ENCODE peak calls at places on chromosomes 3 and 15, in four cellular contexts. Z is AG08396, A is AG04450, E is NCI-H2171 treated with DMSO at 0.1 percent for 48 hours. V is an unnamed sample.

GRCh38 chr3:122081543-122081942 is 26.4 kb downstream of the CD86 start:
- DNase-seq in E (no peak), A (no peak), Z (no peak), V (peak)

GRCh38 chr3:123034120-123034519 is 6.6 kb upstream of the SEMA5B start:
- DNase-seq in Z (no peak), A (no peak), E (no peak), V (no peak)

GRCh38 chr3:150077581-150078247 is 107.0 kb upstream of the PFN2 start:
- DNase-seq in A (no peak), Z (no peak), E (no peak), V (no peak)

GRCh38 chr3:108088697-108089096 is 2.1 kb downstream of the CD47 start:
- DNase-seq in Z (peak), A (no peak), E (no peak), V (peak)

GRCh38 chr3:29331830-29332637 is 51.2 kb downstream of the RBMS3 start:
- DNase-seq in A (no peak), E (no peak), Z (no peak), V (peak)

GRCh38 chr3:58994746-58995330 is 55.0 kb downstream of the CFAP20DC start:
- DNase-seq in A (peak), E (peak), Z (peak), V (peak)

GRCh38 chr3:59317386-59317785 is 267.6 kb upstream of the CFAP20DC start:
- DNase-seq in E (no peak), A (no peak), Z (no peak), V (no peak)

GRCh38 chr15:38564557-38565286 is at the start of gene RASGRP1:
- DNase-seq in Z (peak), A (no peak), E (peak), V (peak)

GRCh38 chr15:35958021-35958420 is 412.1 kb upstream of the DPH6 start:
- DNase-seq in Z (no peak), E (peak), A (no peak), V (no peak)

GRCh38 chr15:31360843-31361763 is 34.5 kb downstream of the KLF13 start:
- DNase-seq in Z (no peak), A (no peak), E (peak), V (peak)

GRCh38 chr15:63405683-63406456 is 24.2 kb upstream of the CA12 start:
- DNase-seq in Z (no peak), A (no peak), E (peak), V (no peak)

GRCh38 chr3:65664927-65665326 is 373.8 kb downstream of the MAGI1 start:
- DNase-seq in Z (no peak), A (no peak), E (no peak), V (no peak)

GRCh38 chr3:153291052-153291689 is 129.1 kb downstream of the RAP2B start:
- DNase-seq in Z (no peak), A (no peak), E (no peak), V (peak)

GRCh38 chr3:38039899-38040261 is 872 bp downstream of the DLEC1 start:
- DNase-seq in E (no peak), A (no peak), Z (peak), V (no peak)

GRCh38 chr3:17518189-17519059 is 224.0 kb downstream of the TBC1D5 start:
- DNase-seq in A (no peak), Z (no peak), E (no peak), V (no peak)

GRCh38 chr3:64685331-64685799 is 2.4 kb downstream of the ADAMTS9 start:
- DNase-seq in E (no peak), Z (no peak), A (no peak), V (no peak)

GRCh38 chr15:97909291-97909891 is 51.1 kb upstream of the ARRDC4 start:
- DNase-seq in E (peak), A (peak), Z (peak), V (peak)

GRCh38 chr3:122679467-122680291 is 960 bp upstream of the PARP14 start:
- DNase-seq in E (no peak), Z (peak), A (no peak), V (peak)

GRCh38 chr15:65920825-65921309 is 51.6 kb downstream of the RAB11A start:
- DNase-seq in A (no peak), Z (no peak), E (no peak), V (no peak)

GRCh38 chr3:12679468-12679867 is 15.6 kb upstream of the RAF1 start:
- DNase-seq in A (peak), E (no peak), Z (peak), V (peak)

GRCh38 chr3:178455264-178455663 is 81.0 kb upstream of the KCNMB2 start:
- DNase-seq in E (no peak), A (no peak), Z (no peak), V (no peak)

GRCh38 chr3:7249493-7250076 is 388.7 kb downstream of the GRM7 start:
- DNase-seq in Z (no peak), E (no peak), A (no peak), V (no peak)

GRCh38 chr15:69489101-69489571 is 36.5 kb downstream of the RPLP1 start:
- DNase-seq in Z (no peak), E (no peak), A (no peak), V (no peak)

GRCh38 chr15:64152507-64153387 is 1.2 kb downstream of the SNX22 start:
- DNase-seq in A (no peak), E (peak), Z (peak), V (no peak)

GRCh38 chr3:149442845-149443544 is 31.5 kb upstream of the TM4SF4 start:
- DNase-seq in A (no peak), Z (peak), E (no peak), V (peak)

GRCh38 chr3:56862352-56863062 is 60.8 kb upstream of the ARHGEF3 start:
- DNase-seq in E (no peak), A (no peak), Z (peak), V (peak)

GRCh38 chr15:92411256-92411655 is 17.6 kb downstream of the ST8SIA2 start:
- DNase-seq in Z (no peak), E (no peak), A (no peak), V (no peak)

GRCh38 chr15:43511012-43511885 is 6.2 kb upstream of the MAP1A start:
- DNase-seq in Z (no peak), E (peak), A (no peak), V (no peak)

GRCh38 chr3:53068176-53068575 is 22.3 kb upstream of the SFMBT1 start:
- DNase-seq in Z (no peak), E (no peak), A (no peak), V (no peak)

GRCh38 chr15:63908281-63908680 is 74.5 kb upstream of the HERC1 start:
- DNase-seq in E (no peak), Z (no peak), A (no peak), V (no peak)

GRCh38 chr15:66719471-66719870 is 17.4 kb downstream of the SMAD6 start:
- DNase-seq in A (no peak), Z (no peak), E (no peak), V (no peak)

GRCh38 chr15:47932829-47933696 is 187.7 kb upstream of the SLC24A5 start:
- DNase-seq in E (no peak), Z (no peak), A (no peak), V (no peak)

GRCh38 chr3:185807455-185808068 is 17.3 kb downstream of the IGF2BP2 start:
- DNase-seq in E (no peak), Z (no peak), A (no peak), V (peak)

GRCh38 chr15:94924971-94925593 is 693.7 kb downstream of the MCTP2 start:
- DNase-seq in Z (no peak), E (no peak), A (no peak), V (no peak)

GRCh38 chr3:109910772-109911171 is 573.4 kb upstream of the DPPA4 start:
- DNase-seq in A (no peak), E (no peak), Z (no peak), V (no peak)

GRCh38 chr15:25810631-25811077 is 52.5 kb downstream of the ATP10A start:
- DNase-seq in Z (no peak), E (no peak), A (no peak), V (no peak)

GRCh38 chr3:39408493-39409372 is 2.2 kb downstream of the RPSA start:
- DNase-seq in E (no peak), Z (no peak), A (no peak), V (no peak)

V was measured in RWPE1.